ENCODE peak calls at places on chromosomes 11 and 22, in six cellular contexts. K is posterior cingulate gyrus; T is Jurkat, Clone E6-1; Z is foreskin fibroblast; W is H54; I is neuronal stem cell. B is an unnamed sample.
A peak's percentile ranks its signal among the peaks of the same experiment; 100 is the strongest.

GRCh38 chr22:31350410-31350863 is 4.3 kb upstream of the PATZ1 start:
- DNase-seq in T (no peak), I (no peak), W (no peak), K (peak; percentile 29), Z (peak; percentile 33), B (no peak)

GRCh38 chr11:103384652-103385051 is 275.4 kb downstream of the DYNC2H1 start:
- DNase-seq in W (no peak), K (no peak), T (no peak), I (no peak), Z (no peak), B (no peak)

GRCh38 chr11:132744771-132745170 is 787.5 kb downstream of the OPCML start:
- DNase-seq in T (no peak), K (no peak), Z (peak; percentile 82), I (no peak), W (no peak), B (no peak)

GRCh38 chr22:17470880-17471500 is 92.3 kb upstream of the SLC25A18 start:
- DNase-seq in W (no peak), T (no peak), Z (no peak), K (no peak), I (no peak), B (no peak)

GRCh38 chr11:109745996-109746625 is 324.1 kb downstream of the C11orf87 start:
- DNase-seq in T (no peak), W (no peak), I (no peak), Z (no peak), K (no peak), B (no peak)

GRCh38 chr22:44929348-44930015 is 80.3 kb downstream of the PHF21B start:
- DNase-seq in K (no peak), W (no peak), Z (no peak), I (no peak), T (no peak), B (no peak)

GRCh38 chr22:36625102-36625501 is 78.5 kb downstream of the CACNG2 start:
- DNase-seq in T (no peak), I (no peak), K (no peak), W (no peak), Z (no peak), B (no peak)

GRCh38 chr11:46524201-46524600 is 69.6 kb downstream of the AMBRA1 start:
- DNase-seq in Z (no peak), T (no peak), I (no peak), W (no peak), K (no peak), B (no peak)

GRCh38 chr11:64569300-64569970 is 21.6 kb upstream of the SLC22A12 start:
- DNase-seq in T (no peak), K (no peak), Z (no peak), I (no peak), W (no peak), B (no peak)

GRCh38 chr22:36551096-36551495 is 22.1 kb upstream of the EIF3D start:
- DNase-seq in I (no peak), T (no peak), W (no peak), Z (no peak), K (no peak), B (no peak)